ENCODE peak calls at places on chromosome 1, in four cellular contexts. G, D, W and V are unnamed samples. For H3K4me1, the result is how much of the 10 kb centered on the place peaks cover.

GRCh38 chr1:15186846-15187151 is 33.3 kb downstream of the TMEM51 start:
- DNase-seq in G (no peak), D (no peak), W (no peak), V (no peak)

GRCh38 chr1:182391028-182391361 is 595 bp downstream of the GLUL start:
- DNase-seq in G (no peak), D (no peak), W (no peak), V (no peak)

GRCh38 chr1:199404976-199405375 is 622.5 kb upstream of the NR5A2 start:
- DNase-seq in G (no peak), D (no peak), W (no peak), V (no peak)

GRCh38 chr1:94753171-94753972 is 66.8 kb upstream of the SLC44A3 start:
- DNase-seq in G (no peak), D (no peak), W (no peak), V (no peak)

GRCh38 chr1:203403586-203403985 is 52.7 kb upstream of the FMOD start:
- DNase-seq in G (no peak), D (no peak), W (no peak), V (no peak)

GRCh38 chr1:69510026-69510425 is 57.7 kb upstream of the LRRC7 start:
- DNase-seq in G (no peak), D (no peak), W (no peak), V (no peak)

GRCh38 chr1:228464487-228464983 is 22.6 kb upstream of the RNF187 start:
- DNase-seq in G (peak), D (peak), W (no peak), V (peak)

GRCh38 chr1:88935522-88936222 is 44.3 kb upstream of the GTF2B start:
- DNase-seq in G (peak), D (no peak), W (no peak), V (peak)

GRCh38 chr1:77639056-77639455 is 43.4 kb downstream of the ZZZ3 start:
- DNase-seq in G (no peak), D (no peak), W (peak), V (no peak)

GRCh38 chr1:38898653-38899230 is 17.4 kb upstream of the GJA9 start:
- DNase-seq in G (no peak), D (no peak), W (no peak), V (no peak)

GRCh38 chr1:107750364-107750959 is 214.5 kb downstream of the VAV3 start:
- DNase-seq in G (peak), D (peak), W (peak), V (peak)

GRCh38 chr1:3477241-3478109 is 23.0 kb downstream of the ARHGEF16 start:
- DNase-seq in G (peak), D (no peak), W (no peak), V (no peak)

GRCh38 chr1:232676307-232676706 is 46.4 kb upstream of the SIPA1L2 start:
- DNase-seq in G (no peak), D (no peak), W (no peak), V (no peak)

GRCh38 chr1:79128726-79129125 is 122.2 kb upstream of the ADGRL4 start:
- DNase-seq in G (peak), D (no peak), W (no peak), V (no peak)

GRCh38 chr1:178282949-178283367 is 189.1 kb downstream of the RASAL2 start:
- DNase-seq in G (peak), D (no peak), W (peak), V (no peak)

GRCh38 chr1:94463056-94463764 is 45.0 kb downstream of the ABCD3 start:
- DNase-seq in G (no peak), D (no peak), W (no peak), V (no peak)

GRCh38 chr1:209755926-209756607 is at the start of gene TRAF3IP3:
- DNase-seq in G (no peak), D (no peak), W (no peak), V (peak)

GRCh38 chr1:117529683-117530082 is 76.2 kb upstream of the TENT5C start:
- DNase-seq in G (no peak), D (no peak), W (no peak), V (no peak)

GRCh38 chr1:202285908-202286307 is 55.8 kb downstream of the UBE2T start:
- DNase-seq in G (no peak), D (no peak), W (no peak), V (no peak)

GRCh38 chr1:55833452-55834160 is 618.4 kb upstream of the USP24 start:
- DNase-seq in G (no peak), D (no peak), W (no peak), V (no peak)

GRCh38 chr1:115067460-115067859 is 21.8 kb downstream of the TSPAN2 start:
- DNase-seq in G (no peak), D (no peak), W (peak), V (no peak)

GRCh38 chr1:8004803-8005573 is 21.1 kb downstream of the ERRFI1 start:
- DNase-seq in G (peak), D (peak), W (peak), V (no peak)

GRCh38 chr1:1763657-1764621 is 14.3 kb downstream of the NADK start:
- DNase-seq in G (no peak), D (no peak), W (peak), V (no peak)

GRCh38 chr1:217078010-217078704 is 354.9 kb upstream of the ESRRG start:
- DNase-seq in G (no peak), D (no peak), W (peak), V (no peak)

GRCh38 chr1:230173176-230173575 is 106.1 kb downstream of the GALNT2 start:
- DNase-seq in G (no peak), D (no peak), W (no peak), V (no peak)

GRCh38 chr1:11929849-11930248 is 3.6 kb upstream of the KIAA2013 start:
- DNase-seq in G (no peak), D (peak), W (no peak), V (no peak)

GRCh38 chr1:161196521-161197451 is 2.1 kb downstream of the ADAMTS4 start:
- DNase-seq in G (no peak), D (peak), W (no peak), V (no peak)

GRCh38 chr1:54883349-54884102 is 3.5 kb downstream of the DHCR24 start:
- DNase-seq in G (no peak), D (peak), W (peak), V (no peak)

GRCh38 chr1:225849905-225850304 is 32.3 kb downstream of the TMEM63A start:
- DNase-seq in G (no peak), D (no peak), W (no peak), V (no peak)

GRCh38 chr1:38209986-38210385 is 163.4 kb upstream of the POU3F1 start:
- DNase-seq in G (no peak), D (no peak), W (no peak), V (no peak)

GRCh38 chr1:228543396-228543795 is 56.2 kb downstream of the RNF187 start:
- DNase-seq in G (no peak), D (no peak), W (no peak), V (no peak)

GRCh38 chr1:26360051-26360806 is 6.3 kb upstream of the CRYBG2 start:
- DNase-seq in G (no peak), D (no peak), W (no peak), V (peak)

GRCh38 chr1:180198611-180199010 is 31.5 kb upstream of the LHX4 start:
- DNase-seq in G (no peak), D (no peak), W (no peak), V (no peak)

GRCh38 chr1:14519976-14520375 is 78.5 kb upstream of the KAZN start:
- DNase-seq in G (no peak), D (no peak), W (no peak), V (no peak)

GRCh38 chr1:93707956-93708355 is 26.3 kb upstream of the BCAR3 start:
- DNase-seq in G (no peak), D (no peak), W (no peak), V (no peak)

GRCh38 chr1:23478896-23479790 is 4.8 kb downstream of the ASAP3 start:
- DNase-seq in G (no peak), D (peak), W (no peak), V (no peak)

GRCh38 chr1:244450597-244451538 is 841 bp downstream of the ADSS2 start:
- DNase-seq in G (peak), D (peak), W (no peak), V (peak)

GRCh38 chr1:244451539-244451950 is at the start of gene ADSS2:
- DNase-seq in G (peak), D (no peak), W (no peak), V (no peak)

GRCh38 chr1:244448279-244449036 is 3.3 kb downstream of the ADSS2 start:
- DNase-seq in G (no peak), D (no peak), W (no peak), V (no peak)

GRCh38 chr1:244451951-244452795 is 464 bp upstream of the ADSS2 start:
- DNase-seq in G (peak), D (peak), W (peak), V (peak)

GRCh38 chr1:244449936-244450508 is 1.7 kb downstream of the ADSS2 start:
- DNase-seq in G (no peak), D (no peak), W (no peak), V (no peak)
- H3K4me1 ChIP-seq in G (half or more), D (under half), W (under half), V (half or more)

GRCh38 chr1:33005812-33006465 is 30.7 kb downstream of the AK2 start:
- DNase-seq in G (no peak), D (no peak), W (no peak), V (no peak)
- H3K27ac ChIP-seq in G (no peak), D (no peak), W (no peak), V (no peak)

GRCh38 chr1:32349211-32349708 is 13.0 kb downstream of the FAM229A start:
- DNase-seq in G (no peak), D (no peak), W (no peak), V (no peak)
- H3K4me1 ChIP-seq in G (under half), D (under half), W (under half), V (half or more)

GRCh38 chr1:245462161-245462560 is 307.4 kb downstream of the KIF26B start:
- DNase-seq in G (no peak), D (no peak), W (no peak), V (no peak)
- H3K27ac ChIP-seq in G (no peak), D (no peak), W (no peak), V (no peak)

GRCh38 chr1:36503159-36503558 is 20.4 kb upstream of the CSF3R start:
- DNase-seq in G (no peak), D (no peak), W (no peak), V (no peak)
- H3K4me1 ChIP-seq in G (under half), D (under half), W (under half), V (under half)

GRCh38 chr1:66176828-66177227 is 357.1 kb upstream of the SGIP1 start:
- DNase-seq in G (no peak), D (no peak), W (no peak), V (no peak)

GRCh38 chr1:66175107-66175506 is 358.8 kb upstream of the SGIP1 start:
- DNase-seq in G (no peak), D (no peak), W (no peak), V (no peak)

GRCh38 chr1:66176012-66176715 is 357.8 kb upstream of the SGIP1 start:
- DNase-seq in G (no peak), D (no peak), W (no peak), V (no peak)

GRCh38 chr1:66177483-66177882 is 356.5 kb upstream of the SGIP1 start:
- DNase-seq in G (no peak), D (no peak), W (no peak), V (no peak)

DNA sequence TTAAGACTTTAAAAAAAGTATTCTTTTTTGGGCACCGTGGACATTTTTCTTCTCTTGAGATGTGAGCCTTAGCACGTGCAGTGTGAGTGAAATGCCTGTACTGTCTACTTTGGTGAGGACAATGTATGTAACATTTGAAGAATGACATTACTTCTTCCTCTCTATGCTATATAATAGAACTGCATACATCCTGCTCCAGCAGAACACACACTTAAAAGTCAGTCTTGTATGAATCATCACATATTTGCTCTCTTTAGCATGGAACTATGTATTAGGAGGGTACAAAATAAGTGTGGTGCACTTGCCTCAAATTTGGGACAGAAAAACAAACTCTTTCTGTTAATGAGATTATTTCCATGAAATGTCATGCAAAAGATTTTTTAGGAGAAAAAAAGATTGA is 358.4 kb upstream of the SGIP1 start:
- DNase-seq in G (no peak), D (no peak), W (no peak), V (no peak)
- H3K27ac ChIP-seq in G (peak), D (no peak), W (no peak), V (no peak)

GRCh38 chr1:154870117-154870571 is at the start of gene KCNN3:
- DNase-seq in G (peak), D (peak), W (peak), V (peak)

GRCh38 chr1:154866995-154867795 is 2.9 kb downstream of the KCNN3 start:
- DNase-seq in G (peak), D (no peak), W (peak), V (no peak)

GRCh38 chr1:154869351-154870116 is 547 bp downstream of the KCNN3 start:
- DNase-seq in G (no peak), D (peak), W (peak), V (no peak)

GRCh38 chr1:154866257-154866994 is 3.7 kb downstream of the KCNN3 start:
- DNase-seq in G (no peak), D (no peak), W (peak), V (no peak)

DNA sequence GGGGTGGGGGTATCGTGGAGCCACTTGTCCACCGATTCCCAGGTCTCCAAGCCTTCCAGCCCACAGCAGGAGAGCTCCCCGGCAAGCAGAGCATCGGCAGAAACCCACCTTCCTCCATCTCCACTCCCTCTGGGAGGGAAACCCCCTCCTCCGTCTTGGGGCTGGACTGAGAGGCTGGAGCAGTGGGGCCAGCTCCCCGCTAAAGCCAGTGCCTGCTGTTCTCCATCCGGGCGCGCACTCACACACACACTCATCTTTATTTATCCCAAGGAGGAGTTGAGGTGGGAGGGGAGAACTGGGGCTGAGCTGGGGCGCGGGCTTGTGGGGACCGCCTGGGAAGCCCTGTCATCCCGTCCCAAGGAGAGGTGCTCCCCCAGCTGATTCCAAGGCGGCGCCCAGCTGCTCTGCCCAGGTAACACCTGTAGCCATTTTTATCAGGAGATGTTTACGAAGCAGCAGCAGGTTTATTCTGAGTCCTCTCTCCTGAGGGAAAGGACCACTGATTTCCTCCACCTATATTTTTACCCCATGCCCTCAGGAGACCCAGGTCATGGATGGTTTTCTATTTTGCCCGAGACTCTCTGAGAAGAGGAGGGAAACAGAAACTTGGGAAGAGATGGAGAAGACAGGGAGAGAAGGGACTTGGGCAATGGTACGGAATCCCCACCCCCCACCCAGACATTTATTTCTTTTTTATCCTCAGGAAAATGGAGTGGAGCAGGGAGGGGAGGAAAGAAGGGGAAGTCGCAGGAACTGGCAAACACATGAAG is 2.1 kb downstream of the KCNN3 start:
- DNase-seq in G (no peak), D (no peak), W (peak), V (no peak)
- H3K4me1 ChIP-seq in G (under half), D (under half), W (under half), V (under half)

DNA sequence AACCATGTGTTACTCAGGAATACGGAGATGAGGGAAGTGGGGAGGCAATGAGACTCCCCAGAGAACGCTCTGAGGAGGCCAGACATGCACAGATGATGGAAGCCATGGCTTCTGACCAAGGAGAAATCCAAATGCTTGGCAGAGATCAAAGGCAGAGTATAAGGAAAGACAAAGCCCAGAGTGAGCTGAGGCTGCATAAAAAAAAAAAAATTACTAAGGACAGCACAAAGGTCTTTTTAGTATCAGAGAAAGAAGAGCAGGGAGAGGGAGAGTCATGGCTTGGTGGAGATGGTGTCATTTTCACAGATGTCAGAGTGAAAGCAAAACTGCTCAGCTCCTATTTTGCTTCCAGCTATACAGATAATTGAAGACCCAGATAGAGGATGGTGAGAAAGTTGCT is 8.1 kb upstream of the NCF2 start:
- DNase-seq in G (no peak), D (no peak), W (peak), V (no peak)
- H3K27ac ChIP-seq in G (no peak), D (no peak), W (no peak), V (no peak)

DNA sequence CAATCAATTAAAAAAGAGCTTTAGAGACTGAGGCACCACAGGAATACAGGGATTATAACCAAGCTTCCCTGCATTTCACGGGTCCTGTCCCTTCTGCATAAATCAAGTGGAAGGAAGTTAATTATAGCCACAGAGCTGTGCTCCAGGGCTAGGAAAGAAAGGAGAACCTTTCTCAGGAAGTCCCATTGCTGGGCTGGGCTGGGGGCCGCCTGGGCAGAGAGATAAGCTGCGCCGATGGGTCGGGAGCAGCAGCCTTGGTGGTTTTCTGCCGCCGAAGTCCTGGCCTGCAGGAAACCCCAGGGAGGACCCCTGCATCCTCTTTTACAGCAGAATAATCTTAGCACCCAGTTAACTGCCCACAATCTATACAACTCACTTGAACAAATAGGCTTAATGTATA is 12.6 kb upstream of the CD34 start:
- DNase-seq in G (no peak), D (no peak), W (no peak), V (no peak)
- H3K4me1 ChIP-seq in G (under half), D (under half), W (under half), V (under half)

DNA sequence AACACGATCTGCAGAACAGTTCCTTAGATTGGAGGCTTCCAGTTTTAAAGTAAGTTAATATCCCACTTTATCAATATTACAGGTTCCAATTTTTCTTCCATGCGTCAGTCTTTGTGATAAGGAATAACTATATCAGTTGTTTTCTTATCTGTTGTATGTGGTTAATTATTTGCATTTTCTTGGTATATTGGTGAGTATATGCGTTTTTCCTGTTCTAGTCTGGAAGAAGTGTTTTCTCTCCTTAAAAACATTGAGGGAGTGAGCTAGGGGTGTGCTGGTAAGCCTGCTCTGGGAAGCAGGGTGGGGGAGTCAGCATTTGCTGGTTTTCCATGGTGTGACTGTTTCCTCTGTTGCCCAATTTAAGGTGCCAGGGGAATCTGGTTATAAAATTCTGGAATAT is 50.2 kb upstream of the KIF1B start:
- DNase-seq in G (no peak), D (no peak), W (no peak), V (no peak)
- H3K27ac ChIP-seq in G (no peak), D (no peak), W (no peak), V (no peak)